ENCODE peak calls at places on chromosomes 2 and 18, in ten cellular contexts. E, K, Z, N, G, R, J, D, A and O are unnamed samples.
A peak's percentile ranks its signal among the peaks of the same experiment; 100 is the strongest.

GRCh38 chr2:234483568-234484251 is 13.2 kb downstream of the ARL4C start:
- DNase-seq in K (no peak), Z (peak; percentile 61), A (no peak), G (no peak), R (no peak), E (no peak), J (no peak), N (no peak), D (no peak), O (no peak)

GRCh38 chr2:205188516-205189138 is 493.7 kb upstream of the NRP2 start:
- DNase-seq in J (peak; percentile 47), K (no peak), A (no peak), G (peak; percentile 58), D (peak; percentile 48), E (no peak), Z (no peak), N (no peak), R (peak; percentile 65), O (no peak)

GRCh38 chr18:13611616-13612110 is 114.7 kb downstream of the FAM210A start:
- DNase-seq in J (no peak), D (peak; percentile 47), A (no peak), K (no peak), R (no peak), G (peak; percentile 54), N (no peak), Z (no peak), E (no peak), O (no peak)

GRCh38 chr2:232888839-232889529 is 18.9 kb downstream of the SNORC start:
- DNase-seq in Z (no peak), R (no peak), A (no peak), E (no peak), N (peak; percentile 39), G (no peak), J (no peak), K (no peak), D (no peak), O (no peak)

GRCh38 chr2:17580319-17580715 is 39.8 kb downstream of the VSNL1 start:
- DNase-seq in A (no peak), D (no peak), Z (no peak), K (no peak), N (no peak), E (peak; percentile 19), J (no peak), G (no peak), R (no peak), O (no peak)

GRCh38 chr2:33133436-33133835 is 186.7 kb downstream of the LTBP1 start:
- DNase-seq in N (no peak), G (no peak), K (no peak), E (no peak), Z (no peak), R (no peak), A (no peak), D (no peak), J (no peak), O (no peak)

GRCh38 chr2:179655627-179656026 is 205.8 kb downstream of the ZNF385B start:
- DNase-seq in J (no peak), N (no peak), Z (no peak), K (no peak), A (no peak), D (peak; percentile 26), E (no peak), R (no peak), G (no peak), O (no peak)

GRCh38 chr2:113876503-113877387 is 13.1 kb upstream of the ACTR3 start:
- DNase-seq in N (no peak), G (peak; percentile 82), Z (peak; percentile 17), D (no peak), K (peak; percentile 78), R (peak; percentile 80), E (peak; percentile 65), J (no peak), A (no peak), O (no peak)

GRCh38 chr18:79781331-79781941 is 16.3 kb upstream of the KCNG2 start:
- DNase-seq in E (no peak), J (no peak), A (no peak), K (no peak), N (no peak), Z (no peak), R (no peak), D (no peak), G (no peak), O (no peak)

GRCh38 chr2:152200562-152201465 is 25.3 kb upstream of the STAM2 start:
- DNase-seq in E (peak; percentile 37), A (peak; percentile 87), J (peak; percentile 96), N (no peak), R (peak; percentile 93), Z (no peak), G (peak; percentile 82), K (peak; percentile 2), D (peak; percentile 95), O (peak; percentile 83)

GRCh38 chr2:197804758-197805597 is 585 bp downstream of the PLCL1 start:
- DNase-seq in K (no peak), Z (no peak), N (peak; percentile 46), R (no peak), A (peak; percentile 26), G (no peak), D (peak; percentile 19), J (no peak), E (no peak), O (no peak)

GRCh38 chr2:15640291-15640711 is 48.6 kb downstream of the DDX1 start:
- DNase-seq in D (peak; percentile 30), J (peak; percentile 9), E (no peak), R (peak; percentile 38), K (no peak), A (no peak), N (no peak), Z (no peak), G (no peak), O (peak; percentile 73)

GRCh38 chr2:100992262-100992661 is 9.8 kb upstream of the RPL31 start:
- DNase-seq in E (no peak), A (no peak), D (no peak), G (no peak), R (no peak), K (no peak), Z (no peak), J (no peak), N (no peak), O (no peak)

GRCh38 chr2:26848336-26849055 is 564 bp downstream of the DPYSL5 start:
- DNase-seq in N (no peak), D (peak; percentile 24), G (no peak), J (no peak), Z (no peak), E (no peak), A (no peak), R (no peak), K (no peak), O (no peak)

GRCh38 chr2:71564361-71564760 is 111.0 kb downstream of the DYSF start:
- DNase-seq in D (no peak), R (no peak), Z (no peak), N (no peak), A (no peak), J (no peak), K (no peak), E (no peak), G (no peak), O (no peak)

GRCh38 chr2:168084267-168084781 is 163.1 kb downstream of the STK39 start:
- DNase-seq in J (no peak), Z (no peak), E (no peak), D (no peak), A (no peak), G (no peak), R (no peak), N (no peak), K (no peak), O (no peak)

GRCh38 chr2:113273031-113273551 is 5.6 kb downstream of the PAX8 start:
- DNase-seq in Z (no peak), R (peak; percentile 51), A (no peak), E (no peak), D (peak; percentile 44), J (no peak), K (no peak), G (no peak), N (no peak), O (no peak)

GRCh38 chr2:239598011-239598731 is 197.4 kb upstream of the HDAC4 start:
- DNase-seq in K (no peak), R (no peak), E (no peak), J (no peak), G (peak; percentile 39), D (no peak), A (no peak), Z (no peak), N (no peak), O (no peak)

GRCh38 chr2:96514521-96514920 is 9.4 kb upstream of the NEURL3 start:
- DNase-seq in A (no peak), Z (no peak), G (peak; percentile 24), K (no peak), N (no peak), E (no peak), D (no peak), J (no peak), R (no peak), O (no peak)

GRCh38 chr2:150332378-150332777 is 155.1 kb downstream of the RND3 start:
- DNase-seq in D (no peak), N (no peak), J (no peak), Z (no peak), K (no peak), A (no peak), G (no peak), E (peak; percentile 8), R (no peak), O (no peak)

GRCh38 chr2:152347076-152347475 is 12.1 kb downstream of the FMNL2 start:
- DNase-seq in Z (no peak), K (no peak), N (no peak), D (peak; percentile 66), E (no peak), J (no peak), A (no peak), G (no peak), R (peak; percentile 80), O (no peak)

GRCh38 chr2:173719471-173719870 is 245.7 kb downstream of the SP3 start:
- DNase-seq in K (no peak), J (no peak), G (no peak), Z (no peak), D (no peak), E (no peak), R (no peak), N (no peak), A (no peak), O (no peak)

GRCh38 chr2:150620860-150621259 is 133.4 kb upstream of the RND3 start:
- DNase-seq in E (no peak), Z (no peak), D (no peak), A (no peak), G (no peak), J (no peak), K (no peak), R (peak; percentile 13), N (no peak), O (no peak)

GRCh38 chr18:21362921-21363320 is 120.9 kb downstream of the GREB1L start:
- DNase-seq in G (no peak), Z (no peak), J (peak; percentile 39), A (no peak), R (no peak), K (no peak), N (no peak), D (peak; percentile 40), E (no peak), O (no peak)

GRCh38 chr2:46256563-46257142 is 40.6 kb upstream of the EPAS1 start:
- DNase-seq in A (no peak), K (no peak), D (no peak), E (no peak), R (no peak), N (no peak), Z (no peak), J (no peak), G (no peak), O (no peak)

GRCh38 chr2:39431592-39432316 is 5.3 kb downstream of the MAP4K3 start:
- DNase-seq in A (no peak), K (no peak), D (no peak), Z (no peak), R (no peak), G (no peak), J (no peak), E (no peak), N (no peak), O (no peak)

GRCh38 chr2:54572636-54573531 is 116.8 kb downstream of the SPTBN1 start:
- DNase-seq in G (no peak), N (no peak), Z (no peak), A (no peak), R (no peak), E (no peak), D (no peak), J (no peak), K (no peak), O (no peak)

GRCh38 chr2:227822416-227823003 is 8.9 kb downstream of the CCL20 start:
- DNase-seq in K (no peak), Z (no peak), G (no peak), E (no peak), J (no peak), A (no peak), D (no peak), R (peak; percentile 47), N (no peak), O (no peak)